ENCODE peak calls at places on chromosomes 2 and 18, in ten cellular contexts. B is H9; F is Peyer's patch; H is neuronal stem cell; Q is spleen; M is CD4-positive, alpha-beta T cell; K is left lung; Z is hepatocyte; S is CD4-positive, CD25-positive, alpha-beta regulatory T cell; A is IMR-90. P is an unnamed sample. For H3K9me3, the result is how much of the 10 kb centered on the place peaks cover.

GRCh38 chr18:67282796-67283195 is 233.7 kb downstream of the DSEL start:
- DNase-seq in Z (no peak), H (no peak), M (no peak), A (peak), K (no peak), F (no peak), B (no peak), Q (no peak), S (no peak), P (no peak)

GRCh38 chr2:239498576-239498975 is 97.8 kb upstream of the HDAC4 start:
- DNase-seq in S (no peak), H (no peak), M (no peak), F (no peak), K (no peak), Q (no peak), Z (no peak), B (no peak), A (no peak), P (no peak)

GRCh38 chr2:240302933-240303332 is 132.5 kb upstream of the GPC1 start:
- DNase-seq in M (no peak), A (no peak), F (no peak), B (peak), S (no peak), Q (peak), K (no peak), Z (no peak), H (no peak), P (no peak)

GRCh38 chr2:157363612-157364101 is 38.0 kb upstream of the ERMN start:
- DNase-seq in A (no peak), Q (no peak), K (no peak), M (no peak), S (no peak), F (no peak), H (no peak), Z (no peak), B (no peak), P (peak)

GRCh38 chr18:78996741-78997490 is 17.3 kb downstream of the SALL3 start:
- DNase-seq in B (no peak), A (no peak), H (no peak), K (no peak), F (peak), M (no peak), S (no peak), Q (no peak), Z (no peak), P (no peak)

GRCh38 chr2:2026252-2026831 is 282.0 kb upstream of the PXDN start:
- DNase-seq in A (no peak), S (no peak), K (no peak), M (no peak), H (no peak), F (no peak), Z (no peak), B (no peak), Q (peak), P (no peak)

GRCh38 chr2:25228848-25229674 is 60.7 kb upstream of the POMC start:
- DNase-seq in Z (peak), S (no peak), H (peak), F (peak), Q (no peak), K (peak), B (peak), A (peak), M (no peak), P (peak)

GRCh38 chr2:219446101-219446504 is 11.5 kb downstream of the SPEG start:
- DNase-seq in A (peak), Q (no peak), S (no peak), Z (peak), F (no peak), B (peak), H (no peak), K (no peak), M (no peak), P (no peak)

GRCh38 chr2:172484253-172484652 is 56.9 kb downstream of the ITGA6 start:
- DNase-seq in K (no peak), A (peak), B (no peak), Q (no peak), F (no peak), Z (peak), M (no peak), S (peak), H (no peak), P (peak)

GRCh38 chr2:218289639-218290315 is 2.5 kb downstream of the TMBIM1 start:
- DNase-seq in Z (peak), Q (no peak), S (no peak), B (no peak), F (no peak), K (no peak), H (no peak), M (no peak), A (peak), P (no peak)

GRCh38 chr2:70248810-70249438 is 496 bp upstream of the TIA1 start:
- DNase-seq in K (no peak), A (no peak), S (peak), B (no peak), Z (peak), H (peak), F (peak), Q (peak), M (peak), P (peak)

GRCh38 chr2:101533611-101534601 is 59.0 kb upstream of the RFX8 start:
- DNase-seq in H (peak), S (no peak), K (no peak), F (no peak), Q (no peak), A (no peak), Z (no peak), B (peak), M (no peak), P (no peak)

GRCh38 chr2:144703852-144704324 is 184.0 kb upstream of the ZEB2 start:
- DNase-seq in F (no peak), A (peak), H (no peak), Q (peak), Z (peak), S (no peak), B (no peak), M (no peak), K (peak), P (no peak)

GRCh38 chr2:175026385-175026784 is 21.2 kb upstream of the CHN1 start:
- DNase-seq in B (no peak), Z (no peak), H (no peak), F (no peak), K (no peak), A (no peak), S (no peak), M (no peak), Q (no peak), P (no peak)

GRCh38 chr18:63971320-63972071 is 1.6 kb downstream of the SERPINB8 start:
- DNase-seq in H (no peak), Q (no peak), M (no peak), B (no peak), A (no peak), F (no peak), Z (no peak), K (no peak), S (no peak), P (no peak)

GRCh38 chr2:240519396-240520142 is 38.2 kb downstream of the ANKMY1 start:
- DNase-seq in S (no peak), K (no peak), M (no peak), B (no peak), Z (no peak), F (no peak), H (no peak), A (peak), Q (peak), P (no peak)

GRCh38 chr2:23745726-23746105 is 181.2 kb downstream of the ATAD2B start:
- DNase-seq in F (no peak), H (no peak), A (peak), Q (no peak), B (no peak), S (no peak), Z (peak), M (no peak), K (no peak), P (no peak)

GRCh38 chr2:23411752-23412431 is 26.9 kb downstream of the KLHL29 start:
- DNase-seq in Z (no peak), M (no peak), F (no peak), H (no peak), A (peak), K (no peak), B (no peak), S (no peak), Q (no peak), P (no peak)

GRCh38 chr2:173884403-173884802 is 80.8 kb downstream of the SP3 start:
- DNase-seq in M (peak), B (peak), S (peak), K (peak), F (no peak), Q (peak), A (peak), H (peak), Z (peak), P (peak)

GRCh38 chr2:27255660-27256059 is 7.2 kb downstream of the SLC30A3 start:
- DNase-seq in M (no peak), Z (no peak), F (no peak), K (no peak), A (peak), S (no peak), H (no peak), Q (no peak), B (no peak), P (no peak)

GRCh38 chr18:1014496-1014895 is 109.8 kb downstream of the ADCYAP1 start:
- DNase-seq in H (no peak), K (no peak), S (no peak), A (no peak), B (no peak), Z (no peak), Q (no peak), F (no peak), M (no peak), P (no peak)

GRCh38 chr2:64402876-64403275 is 51.1 kb upstream of the LGALSL start:
- DNase-seq in Q (no peak), S (no peak), F (no peak), A (no peak), H (no peak), Z (no peak), M (no peak), K (no peak), B (no peak), P (no peak)

GRCh38 chr18:48866028-48866733 is 84.6 kb downstream of the SMAD7 start:
- DNase-seq in B (no peak), K (no peak), M (no peak), A (peak), H (no peak), Z (peak), S (no peak), Q (peak), F (peak), P (no peak)

GRCh38 chr2:30899655-30900054 is 92.4 kb upstream of the CAPN13 start:
- DNase-seq in Q (no peak), M (no peak), H (no peak), A (no peak), Z (no peak), K (no peak), S (no peak), F (no peak), B (no peak), P (no peak)

GRCh38 chr2:55712477-55713060 is 18.9 kb upstream of the PNPT1 start:
- DNase-seq in A (no peak), Q (no peak), K (no peak), M (no peak), B (no peak), S (no peak), F (no peak), Z (peak), H (no peak), P (no peak)

GRCh38 chr2:233477548-233478433 is 88.8 kb downstream of the USP40 start:
- DNase-seq in B (no peak), K (no peak), Q (peak), M (no peak), S (no peak), Z (no peak), A (no peak), F (no peak), H (no peak), P (no peak)

GRCh38 chr2:118433566-118433965 is 345.3 kb downstream of the INSIG2 start:
- DNase-seq in M (no peak), S (no peak), H (no peak), Z (no peak), B (no peak), K (no peak), F (no peak), A (no peak), Q (no peak), P (no peak)

DNA sequence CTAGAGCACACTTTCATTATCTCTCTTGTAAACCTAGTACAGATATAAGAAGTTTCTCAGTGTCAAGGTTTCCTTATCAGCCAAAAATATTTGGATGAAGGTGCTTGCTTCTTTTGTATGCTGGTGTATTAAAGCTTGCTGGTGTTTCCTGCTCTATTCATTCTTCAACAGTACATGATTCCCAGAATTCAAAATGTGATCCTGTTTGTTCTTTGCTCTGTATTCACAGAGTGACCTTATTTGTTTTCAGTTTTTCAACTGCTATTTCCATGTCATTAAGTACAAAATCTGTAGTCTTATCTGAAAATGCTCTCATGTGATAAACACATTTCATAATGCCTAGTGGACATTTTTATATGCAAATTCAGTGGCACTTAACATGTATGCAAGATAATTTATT is 1185.8 kb downstream of the SUCLG1 start:
- DNase-seq in H (no peak), M (no peak), F (no peak), A (no peak), Z (no peak), B (no peak), K (no peak), S (no peak), Q (no peak), P (no peak)
- H3K9me3 ChIP-seq in H (under half), M (under half), F (under half), A (under half), Z (under half), B (under half), K (under half), S (under half), Q (under half), P (under half)

GRCh38 chr2:19826874-19827273 is 74.9 kb downstream of the TTC32 start:
- DNase-seq in F (no peak), S (no peak), B (no peak), M (no peak), Q (no peak), A (no peak), H (no peak), Z (no peak), K (no peak), P (no peak)
- H3K27ac ChIP-seq in F (no peak), S (no peak), B (no peak), M (no peak), Q (no peak), A (no peak), H (no peak), Z (no peak), K (no peak), P (no peak)

GRCh38 chr2:237649541-237650454 is 22.4 kb downstream of the LRRFIP1 start:
- DNase-seq in F (no peak), Z (no peak), B (peak), Q (no peak), K (no peak), H (no peak), A (no peak), M (no peak), S (no peak), P (no peak)
- H3K9me3 ChIP-seq in F (under half), Z (under half), B (under half), Q (under half), K (under half), H (under half), A (under half), M (under half), S (under half), P (under half)

DNA sequence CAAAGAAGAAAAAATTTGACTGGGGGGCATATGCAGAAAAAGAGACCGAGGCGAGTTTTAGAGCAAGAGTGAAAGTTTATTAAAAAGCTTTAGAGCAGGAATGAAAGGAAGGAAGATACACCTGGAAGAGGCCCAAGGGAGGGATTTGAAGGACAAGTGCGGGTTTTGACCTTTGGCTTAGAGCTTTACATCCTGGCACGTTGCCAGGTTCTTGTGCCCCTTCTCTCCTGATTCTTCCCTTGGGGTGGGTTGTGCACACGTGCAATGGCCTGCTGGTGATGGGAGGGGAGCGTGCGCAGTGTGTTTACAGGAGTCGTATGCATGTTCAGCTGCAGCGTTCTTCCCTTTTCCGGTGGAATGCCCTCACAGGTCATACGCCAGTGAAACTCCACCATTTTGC is 208.8 kb downstream of the NBAS start:
- DNase-seq in M (no peak), A (no peak), K (no peak), F (no peak), Q (no peak), Z (no peak), B (no peak), S (no peak), H (no peak), P (no peak)
- H3K27ac ChIP-seq in M (no peak), A (no peak), K (no peak), F (no peak), Q (no peak), Z (no peak), B (no peak), S (no peak), H (no peak), P (no peak)

GRCh38 chr18:4063545-4063944 is 391.6 kb downstream of the DLGAP1 start:
- DNase-seq in Q (no peak), F (no peak), A (no peak), Z (no peak), M (no peak), K (no peak), H (no peak), B (no peak), S (no peak), P (no peak)

GRCh38 chr18:4060427-4061281 is 394.5 kb downstream of the DLGAP1 start:
- DNase-seq in S (no peak), A (no peak), K (no peak), Q (no peak), H (peak), B (no peak), Z (no peak), F (no peak), M (no peak), P (no peak)

DNA sequence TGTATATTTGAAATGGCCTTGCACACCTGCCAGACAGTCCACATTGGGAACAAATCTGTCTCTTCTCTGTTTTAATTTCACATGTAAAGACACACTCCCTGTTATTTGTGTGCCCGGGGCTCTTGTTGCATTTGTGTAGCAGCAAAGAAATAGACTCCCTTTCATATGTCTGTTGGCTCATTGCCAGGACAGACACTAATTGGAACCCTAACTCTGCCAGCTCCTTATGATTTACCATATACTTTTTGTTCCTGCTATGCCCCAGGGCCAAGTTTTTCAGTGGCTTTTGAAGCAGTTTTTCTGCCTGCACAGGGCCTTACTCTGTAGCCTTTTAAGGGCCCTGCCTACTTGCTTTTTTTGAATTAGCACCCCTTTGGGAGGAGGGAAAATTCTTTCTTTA is 396.9 kb downstream of the DLGAP1 start:
- DNase-seq in S (no peak), M (no peak), H (no peak), K (no peak), Z (no peak), A (no peak), F (no peak), Q (no peak), B (no peak), P (no peak)
- H3K9me3 ChIP-seq in S (under half), M (under half), H (under half), K (under half), Z (under half), A (under half), F (under half), Q (under half), B (under half), P (under half)

GRCh38 chr2:201152999-201153398 is 29.9 kb upstream of the CASP10 start:
- DNase-seq in Q (no peak), F (no peak), M (no peak), K (no peak), B (no peak), H (no peak), A (no peak), S (no peak), Z (no peak), P (no peak)
- H3K27ac ChIP-seq in Q (peak), F (no peak), M (no peak), K (peak), B (no peak), H (no peak), A (no peak), S (peak), Z (no peak), P (no peak)

DNA sequence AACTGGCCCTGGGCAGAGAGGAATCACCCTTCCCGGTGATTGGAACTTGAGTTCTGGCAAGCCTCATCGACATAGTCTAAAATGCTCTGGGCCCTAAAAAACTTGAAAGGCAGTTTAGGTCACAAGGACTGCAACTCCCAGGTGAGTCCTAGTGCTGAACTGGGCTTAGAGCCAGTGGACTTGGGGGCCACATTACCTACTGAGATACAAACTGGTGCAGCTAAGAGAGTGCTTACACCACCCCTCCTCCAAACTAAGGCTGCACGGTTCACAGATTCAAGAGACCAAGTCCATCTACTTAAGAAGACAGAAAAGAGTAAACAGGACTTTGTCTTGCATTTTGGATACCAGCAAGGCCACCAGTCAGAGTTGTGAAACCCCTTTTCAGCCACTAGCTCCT is 25.3 kb downstream of the ZNF519 start:
- DNase-seq in B (no peak), M (no peak), K (no peak), H (no peak), Z (no peak), S (no peak), Q (no peak), A (no peak), F (no peak), P (no peak)
- H3K9me3 ChIP-seq in B (under half), M (under half), K (under half), H (under half), Z (under half), S (under half), Q (half or more), A (under half), F (under half), P (under half)

DNA sequence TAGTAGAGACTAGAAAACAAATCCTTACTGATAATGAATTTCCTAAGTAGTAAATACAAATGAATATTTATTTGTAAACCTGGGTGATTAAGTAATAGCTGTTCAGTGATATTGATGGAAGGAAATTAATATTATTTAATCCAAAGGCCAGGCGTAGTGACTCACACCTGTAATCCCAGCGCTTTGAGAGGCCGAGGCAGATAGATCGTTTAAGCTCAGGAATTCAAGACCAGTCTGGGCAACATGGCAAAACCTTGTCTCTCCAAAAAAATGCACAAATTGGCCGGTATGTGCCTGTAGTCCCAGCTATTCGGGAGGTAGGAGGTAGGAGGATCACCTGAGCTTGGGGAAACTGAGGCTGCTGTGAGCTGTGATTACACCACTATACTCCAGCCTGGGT is 228.2 kb downstream of the NEDD4L start:
- DNase-seq in B (no peak), K (no peak), F (no peak), Q (no peak), A (no peak), H (no peak), Z (no peak), M (no peak), S (no peak), P (no peak)
- H3K27ac ChIP-seq in B (no peak), K (no peak), F (no peak), Q (no peak), A (no peak), H (no peak), Z (peak), M (no peak), S (no peak), P (no peak)

P was measured in MM.1S.